ENCODE peak calls at places on chromosome 10, in ten cellular contexts. H is left ventricle myocardium inferior; F is CD4-positive, alpha-beta T cell; Q is lower lobe of right lung; B is naive thymus-derived CD4-positive, alpha-beta T cell; G is effector memory CD4-positive, alpha-beta T cell; J is K562; R is mucosa of descending colon; Z is endodermal cell; L is A549. O is an unnamed sample. For H3K9me3, the result is how much of the 10 kb centered on the place peaks cover.

GRCh38 chr10:646118-646524 is 43.3 kb downstream of the DIP2C start:
- DNase-seq in H (no peak), F (no peak), Q (no peak), B (no peak), G (no peak), J (no peak), R (peak), Z (peak), L (no peak), O (no peak)

GRCh38 chr10:46553238-46554049 is 3.0 kb downstream of the GPRIN2 start:
- DNase-seq in H (peak), F (no peak), Q (peak), B (no peak), G (no peak), J (no peak), R (peak), Z (peak), L (no peak), O (no peak)

GRCh38 chr10:91552706-91553105 is 80.2 kb downstream of the PPP1R3C start:
- DNase-seq in H (peak), F (no peak), Q (no peak), B (no peak), G (no peak), J (no peak), R (no peak), Z (peak), L (peak), O (no peak)

GRCh38 chr10:79267449-79267848 is 79.8 kb upstream of the PPIF start:
- DNase-seq in H (no peak), F (no peak), Q (no peak), B (no peak), G (no peak), J (no peak), R (no peak), Z (no peak), L (no peak), O (no peak)

GRCh38 chr10:132856869-132857524 is 71.0 kb upstream of the NKX6-2 start:
- DNase-seq in H (peak), F (no peak), Q (peak), B (no peak), G (no peak), J (no peak), R (no peak), Z (peak), L (no peak), O (no peak)

GRCh38 chr10:29344073-29344820 is 55.4 kb downstream of the LYZL1 start:
- DNase-seq in H (no peak), F (no peak), Q (no peak), B (no peak), G (no peak), J (no peak), R (no peak), Z (no peak), L (no peak), O (no peak)

GRCh38 chr10:77333610-77334340 is 303.8 kb downstream of the KCNMA1 start:
- DNase-seq in H (no peak), F (no peak), Q (no peak), B (no peak), G (no peak), J (no peak), R (no peak), Z (no peak), L (peak), O (no peak)

GRCh38 chr10:114279886-114280644 is 41.0 kb downstream of the VWA2 start:
- DNase-seq in H (no peak), F (no peak), Q (no peak), B (no peak), G (no peak), J (no peak), R (no peak), Z (no peak), L (no peak), O (no peak)

GRCh38 chr10:4541292-4541691 is 284.7 kb upstream of the AKR1E2 start:
- DNase-seq in H (no peak), F (no peak), Q (no peak), B (no peak), G (no peak), J (no peak), R (peak), Z (no peak), L (peak), O (no peak)

GRCh38 chr10:116097239-116097751 is 175.7 kb downstream of the GFRA1 start:
- DNase-seq in H (no peak), F (no peak), Q (no peak), B (no peak), G (no peak), J (no peak), R (no peak), Z (peak), L (no peak), O (no peak)

GRCh38 chr10:5196613-5197234 is at the start of gene AKR1C4:
- DNase-seq in H (no peak), F (no peak), Q (no peak), B (no peak), G (no peak), J (no peak), R (no peak), Z (no peak), L (peak), O (no peak)

GRCh38 chr10:122051609-122052385 is 62.8 kb downstream of the TACC2 start:
- DNase-seq in H (no peak), F (no peak), Q (peak), B (no peak), G (no peak), J (peak), R (peak), Z (peak), L (peak), O (no peak)

GRCh38 chr10:88386878-88387773 is 196.0 kb downstream of the RNLS start:
- DNase-seq in H (no peak), F (no peak), Q (no peak), B (peak), G (no peak), J (no peak), R (no peak), Z (peak), L (peak), O (no peak)

GRCh38 chr10:104327745-104328635 is 10.3 kb downstream of the ITPRIP start:
- DNase-seq in H (no peak), F (no peak), Q (peak), B (no peak), G (no peak), J (no peak), R (no peak), Z (peak), L (peak), O (no peak)

DNA sequence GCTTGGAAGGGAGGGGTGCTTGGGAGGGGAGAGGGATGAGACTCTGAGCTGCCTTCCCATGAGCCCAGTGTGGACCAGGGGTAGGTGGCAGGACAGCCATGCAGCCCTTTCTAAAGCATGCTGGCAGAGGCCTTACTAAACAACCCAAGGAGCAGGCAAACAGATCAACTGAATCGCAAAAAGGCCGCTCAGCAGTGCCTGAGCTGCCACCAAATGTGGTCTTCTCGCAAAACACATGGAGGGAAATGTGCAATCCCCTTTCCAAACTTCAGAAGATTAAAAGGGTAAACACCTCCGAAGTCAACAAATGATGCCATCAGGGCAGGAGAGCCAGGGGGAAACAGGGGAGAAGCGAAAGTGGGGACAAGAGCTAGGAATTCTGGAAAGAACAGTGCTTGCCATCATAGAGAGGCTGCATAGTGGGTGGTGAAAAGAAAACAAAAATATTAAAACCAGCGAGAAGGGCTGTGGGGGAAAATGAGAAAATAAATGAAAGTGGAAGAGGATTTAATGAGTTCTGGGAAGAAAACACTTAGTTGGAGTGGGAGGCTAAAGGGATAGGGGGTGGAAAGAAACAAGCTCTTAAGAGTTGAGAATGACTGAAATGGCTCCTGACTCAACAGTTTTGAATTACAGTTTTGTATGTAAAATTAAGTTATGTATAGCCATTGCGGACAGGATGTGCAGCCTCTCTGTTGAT is 62.2 kb upstream of the ZNF32 start:
- DNase-seq in H (no peak), F (no peak), Q (no peak), B (no peak), G (no peak), J (no peak), R (no peak), Z (peak), L (no peak), O (no peak)
- H3K9me3 ChIP-seq in H (under half), F (under half), Q (under half), B (under half), G (under half), J (under half), R (under half), Z (under half), L (under half), O (under half)

DNA sequence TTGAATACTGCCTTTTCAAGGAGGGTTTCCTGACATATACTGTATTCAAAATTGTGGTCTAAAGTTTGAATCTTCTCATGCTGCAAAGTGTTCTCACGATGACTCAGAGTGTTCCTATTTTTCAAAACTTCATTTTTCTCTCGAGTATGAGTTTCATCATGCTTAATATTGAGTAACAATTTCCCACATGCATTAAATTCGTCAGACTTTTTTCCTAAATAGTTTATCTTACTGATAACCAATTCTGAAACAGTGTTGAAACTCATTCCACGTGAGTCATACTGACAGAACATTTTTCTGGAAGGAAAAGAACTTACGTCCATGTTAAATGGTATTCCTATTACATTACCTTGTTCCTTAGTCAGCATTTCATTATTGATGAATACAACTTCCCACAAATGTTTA is 44.1 kb downstream of the ZNF33B start:
- DNase-seq in H (no peak), F (no peak), Q (no peak), B (no peak), G (no peak), J (no peak), R (no peak), Z (no peak), L (no peak), O (no peak)
- H3K9me3 ChIP-seq in H (half or more), F (half or more), Q (under half), B (under half), G (under half), J (under half), R (half or more), Z (half or more), L (half or more), O (under half)

DNA sequence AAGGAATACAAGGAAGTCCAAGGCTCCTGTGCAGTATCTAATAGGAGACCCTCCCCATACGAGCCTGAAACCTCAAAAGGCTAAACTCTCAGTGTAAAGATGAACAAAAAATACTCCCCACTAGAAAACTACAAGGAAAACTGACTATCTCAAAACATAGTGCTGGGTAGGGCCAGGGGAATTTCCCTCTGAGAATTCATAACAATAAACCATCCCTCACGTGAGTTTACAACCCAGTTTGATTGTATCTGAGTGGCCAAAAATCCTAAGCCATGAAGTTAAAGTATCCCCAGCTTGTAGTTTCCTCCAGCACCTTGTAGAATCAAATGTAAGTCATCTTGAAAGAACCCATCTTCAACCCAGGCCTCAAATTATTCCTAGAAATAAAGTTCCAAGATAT is 293.4 kb downstream of the CELF2 start:
- DNase-seq in H (no peak), F (no peak), Q (no peak), B (no peak), G (no peak), J (no peak), R (no peak), Z (no peak), L (no peak), O (no peak)
- H3K9me3 ChIP-seq in H (under half), F (under half), Q (under half), B (under half), G (under half), J (under half), R (under half), Z (under half), L (under half), O (under half)

GRCh38 chr10:37813763-37814162 is 43.6 kb downstream of the ZNF248 start:
- DNase-seq in H (no peak), F (no peak), Q (no peak), B (no peak), G (no peak), J (no peak), R (no peak), Z (no peak), L (no peak), O (no peak)
- H3K9me3 ChIP-seq in H (half or more), F (half or more), Q (half or more), B (under half), G (under half), J (under half), R (half or more), Z (half or more), L (half or more), O (under half)

DNA sequence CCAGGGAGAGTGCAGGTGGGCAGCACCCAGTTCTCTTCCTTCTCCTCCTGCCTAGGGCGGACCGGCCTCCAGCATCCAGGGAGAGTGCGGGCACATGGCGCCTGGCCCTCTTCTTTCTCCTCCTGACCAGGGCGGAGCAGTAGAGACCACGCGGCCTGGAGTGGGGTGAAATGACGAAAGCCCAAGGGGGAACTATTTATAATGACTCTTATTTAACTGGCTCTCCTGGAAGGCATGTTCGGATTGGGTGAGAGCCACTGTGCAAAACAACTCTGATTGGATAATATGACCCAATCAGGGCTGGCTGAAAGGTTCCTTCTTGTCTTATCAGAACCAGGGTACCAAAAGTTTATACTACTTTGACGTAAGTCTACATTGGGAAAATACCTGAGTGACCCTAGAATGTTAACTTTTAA is 63.1 kb downstream of the ZNF37A start:
- DNase-seq in H (no peak), F (no peak), Q (no peak), B (no peak), G (no peak), J (no peak), R (no peak), Z (no peak), L (no peak), O (no peak)
- H3K9me3 ChIP-seq in H (under half), F (under half), Q (under half), B (under half), G (under half), J (under half), R (half or more), Z (half or more), L (under half), O (under half)

GRCh38 chr10:42476101-42476500 is 162.3 kb downstream of the ZNF33B start:
- DNase-seq in H (no peak), F (no peak), Q (no peak), B (no peak), G (no peak), J (no peak), R (no peak), Z (no peak), L (no peak), O (no peak)
- H3K9me3 ChIP-seq in H (under half), F (under half), Q (under half), B (under half), G (under half), J (under half), R (under half), Z (half or more), L (under half), O (under half)